ENCODE peak calls at places on chromosome X, in four cellular contexts. Y, Z, D and N are unnamed samples. For H3K4me1, the result is how much of the 10 kb centered on the place peaks cover.

GRCh38 chrX:68440940-68441339 is 7.6 kb upstream of the OPHN1 start:
- DNase-seq in Y (no peak), D (no peak), Z (peak), N (no peak)

GRCh38 chrX:53716328-53717088 is 30.0 kb upstream of the HUWE1 start:
- DNase-seq in Z (no peak), Y (no peak), D (no peak), N (no peak)

GRCh38 chrX:147948531-147948930 is 32.6 kb upstream of the FMR1NB start:
- DNase-seq in D (no peak), Z (no peak), Y (no peak), N (no peak)

GRCh38 chrX:30307466-30307865 is 1.7 kb downstream of the NR0B1 start:
- DNase-seq in Z (no peak), Y (no peak), D (no peak), N (no peak)

GRCh38 chrX:103453655-103454054 is 65.6 kb downstream of the RAB40A start:
- DNase-seq in Z (no peak), D (no peak), Y (no peak), N (peak)

GRCh38 chrX:19190902-19191301 is 68.6 kb upstream of the ADGRG2 start:
- DNase-seq in D (no peak), Z (no peak), Y (no peak), N (no peak)

GRCh38 chrX:30950391-30950790 is 61.3 kb upstream of the TAB3 start:
- DNase-seq in Z (no peak), D (no peak), Y (no peak), N (no peak)

GRCh38 chrX:38657562-38657961 is 96.2 kb downstream of the TSPAN7 start:
- DNase-seq in D (no peak), Y (no peak), Z (no peak), N (no peak)

GRCh38 chrX:68725966-68726365 is 78.5 kb downstream of the STARD8 start:
- DNase-seq in Z (peak), D (no peak), Y (no peak), N (no peak)

GRCh38 chrX:133415276-133416105 is at the start of gene GPC4:
- DNase-seq in D (peak), Z (peak), Y (no peak), N (no peak)

GRCh38 chrX:144586756-144587155 is 660.5 kb upstream of the SPANXN1 start:
- DNase-seq in Y (no peak), Z (no peak), D (no peak), N (no peak)

GRCh38 chrX:19865567-19866363 is 21.6 kb downstream of the SH3KBP1 start:
- DNase-seq in Y (no peak), D (no peak), Z (no peak), N (no peak)

GRCh38 chrX:23825675-23826074 is 42.7 kb downstream of the SAT1 start:
- DNase-seq in Z (no peak), D (no peak), Y (no peak), N (no peak)

GRCh38 chrX:101682723-101683122 is 23.1 kb upstream of the ARMCX2 start:
- DNase-seq in Y (no peak), Z (no peak), D (no peak), N (no peak)

GRCh38 chrX:40176256-40176978 is 78.7 kb upstream of the BCOR start:
- DNase-seq in D (no peak), Z (peak), Y (no peak), N (no peak)

GRCh38 chrX:129721870-129722269 is 16.9 kb upstream of the XPNPEP2 start:
- DNase-seq in Y (no peak), D (no peak), Z (no peak), N (no peak)
- H3K4me1 ChIP-seq in Y (under half), D (under half), Z (under half), N (under half)

DNA sequence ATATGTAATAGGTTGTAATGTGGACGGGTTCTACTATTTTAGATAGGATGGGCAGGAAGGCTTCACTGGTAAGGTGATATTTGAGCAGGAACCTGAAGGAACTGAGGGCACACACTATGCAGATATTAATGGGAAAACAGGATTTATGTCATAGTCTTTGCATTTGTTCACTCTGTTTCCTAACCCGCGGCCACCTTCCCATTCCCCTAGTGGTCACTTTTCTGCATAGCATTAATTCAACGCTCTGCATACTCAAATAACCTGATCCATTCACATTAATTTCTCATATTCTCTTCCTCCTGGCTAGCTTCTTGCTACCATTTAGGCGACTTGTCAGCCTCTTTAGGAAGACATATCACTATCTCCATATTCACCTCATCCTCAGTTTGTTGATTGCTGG is 61.5 kb downstream of the GSPT2 start:
- DNase-seq in D (no peak), Y (no peak), Z (no peak), N (no peak)
- TF ChIP-seq CTCF in D (no peak), Y (no peak), Z (no peak), N (peak)

DNA sequence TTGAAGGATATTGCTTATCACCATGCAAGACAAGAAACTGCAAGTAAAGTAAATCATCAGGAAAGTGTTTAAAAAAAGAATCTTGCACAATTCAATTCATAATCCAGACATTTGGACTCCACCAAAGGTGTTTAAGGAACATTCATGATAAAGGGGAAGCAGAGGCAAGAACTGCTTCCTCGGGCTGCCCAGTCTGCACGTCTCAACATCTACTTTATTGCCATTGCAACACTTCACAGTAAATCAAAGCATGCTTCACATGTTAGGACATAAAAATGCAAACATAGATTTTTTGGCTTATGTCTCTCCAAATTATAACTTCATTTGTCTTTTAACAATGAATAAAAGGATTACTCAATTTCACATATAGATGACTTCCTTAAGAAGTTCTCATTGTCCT is 42.5 kb downstream of the MID1 start:
- DNase-seq in Y (no peak), D (no peak), Z (no peak), N (no peak)
- TF ChIP-seq POLR2AphosphoS5 in Y (no peak), D (no peak), Z (no peak), N (no peak)

GRCh38 chrX:118437283-118437682 is 58.3 kb upstream of the DOCK11 start:
- DNase-seq in Z (no peak), Y (no peak), D (no peak), N (no peak)
- H3K4me1 ChIP-seq in Z (under half), Y (under half), D (under half), N (under half)

GRCh38 chrX:72479324-72480274 is 93.0 kb downstream of the HDAC8 start:
- DNase-seq in Y (no peak), Z (no peak), D (no peak), N (no peak)

GRCh38 chrX:72475952-72476668 is 96.5 kb downstream of the HDAC8 start:
- DNase-seq in D (no peak), Z (no peak), Y (no peak), N (no peak)

GRCh38 chrX:72478351-72478750 is 94.3 kb downstream of the HDAC8 start:
- DNase-seq in Z (no peak), D (no peak), Y (no peak), N (no peak)

GRCh38 chrX:72478853-72479252 is 93.8 kb downstream of the HDAC8 start:
- DNase-seq in Y (no peak), D (no peak), Z (no peak), N (no peak)

DNA sequence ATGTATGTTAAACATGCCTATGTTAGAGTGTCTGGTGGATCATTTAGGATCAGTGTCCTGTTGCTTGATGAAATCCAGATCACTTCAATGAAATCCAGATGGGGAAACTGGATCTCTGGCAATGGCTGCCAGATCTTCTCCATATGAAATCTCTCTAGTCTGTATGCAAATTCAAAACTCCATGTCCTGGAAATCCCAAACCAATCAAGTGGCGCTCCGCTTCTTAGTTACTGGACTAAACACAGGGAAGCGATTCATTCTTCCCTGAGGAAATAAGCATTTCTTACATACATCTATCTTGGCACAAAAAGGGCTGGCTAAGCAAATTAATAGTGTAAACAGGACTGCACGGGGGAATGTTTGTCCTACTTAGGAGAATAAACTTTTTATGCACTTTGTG is 94.9 kb downstream of the HDAC8 start:
- DNase-seq in Y (no peak), Z (no peak), D (no peak), N (no peak)
- TF ChIP-seq CTCF in Y (no peak), Z (no peak), D (no peak), N (no peak)